ENCODE peak calls at places on chromosomes 13 and 19, in six cellular contexts. B is activated CD4-positive, CD25-positive, alpha-beta regulatory T cell treated with anti-CD3 and anti-CD28 coated beads, Interleukin-2, amount 50 U/mL, for 16 hours; E is stimulated activated CD4-positive, alpha-beta T cell treated with anti-CD3 and anti-CD28 coated beads, TNF-alpha, amount 100 ng/mL, for 48 hours; Q is activated gamma-delta T cell treated with Interleukin-2 at 50 U/mL for 16 hours; P is NCI-H774; F is mucosa of descending colon. A is an unnamed sample.

GRCh38 chr13:113216165-113217056 is 7.0 kb downstream of the CUL4A start:
- DNase-seq in B (no peak), E (no peak), Q (no peak), P (peak; percentile 83), F (no peak), A (peak; percentile 24)

GRCh38 chr13:39538826-39539555 is 64.0 kb downstream of the LHFPL6 start:
- DNase-seq in B (no peak), E (no peak), Q (no peak), P (no peak), F (no peak), A (no peak)

GRCh38 chr19:2302319-2303208 is 5.4 kb downstream of the LINGO3 start:
- DNase-seq in B (no peak), E (no peak), Q (no peak), P (no peak), F (no peak), A (no peak)

GRCh38 chr13:38166121-38166520 is 183.5 kb upstream of the UFM1 start:
- DNase-seq in B (no peak), E (no peak), Q (no peak), P (no peak), F (no peak), A (no peak)

GRCh38 chr19:18672606-18673337 is 10.7 kb upstream of the CRTC1 start:
- DNase-seq in B (no peak), E (no peak), Q (no peak), P (no peak), F (no peak), A (no peak)

GRCh38 chr13:26494591-26494990 is 62.9 kb upstream of the WASF3 start:
- DNase-seq in B (no peak), E (no peak), Q (no peak), P (no peak), F (no peak), A (no peak)

GRCh38 chr13:43268632-43269031 is 245.2 kb downstream of the DNAJC15 start:
- DNase-seq in B (no peak), E (no peak), Q (no peak), P (no peak), F (no peak), A (no peak)

GRCh38 chr13:46893820-46894533 is 2.9 kb downstream of the HTR2A start:
- DNase-seq in B (peak; percentile 17), E (peak; percentile 32), Q (peak; percentile 52), P (peak; percentile 25), F (peak; percentile 65), A (peak; percentile 7)

GRCh38 chr13:29955137-29955650 is 104.8 kb upstream of the UBL3 start:
- DNase-seq in B (no peak), E (no peak), Q (no peak), P (no peak), F (no peak), A (no peak)

GRCh38 chr13:106491928-106492327 is 43.5 kb downstream of the EFNB2 start:
- DNase-seq in B (no peak), E (no peak), Q (no peak), P (no peak), F (no peak), A (no peak)

GRCh38 chr13:20799726-20800416 is 26.1 kb upstream of the EEF1AKMT1 start:
- DNase-seq in B (no peak), E (no peak), Q (no peak), P (no peak), F (no peak), A (no peak)

GRCh38 chr13:51154029-51154555 is 43.0 kb upstream of the C13orf42 start:
- DNase-seq in B (no peak), E (peak; percentile 12), Q (no peak), P (no peak), F (no peak), A (no peak)

GRCh38 chr13:100014621-100015020 is 33.0 kb downstream of the ZIC2 start:
- DNase-seq in B (no peak), E (no peak), Q (no peak), P (no peak), F (no peak), A (no peak)

GRCh38 chr19:53076984-53077383 is 26.2 kb downstream of the ZNF160 start:
- DNase-seq in B (no peak), E (no peak), Q (no peak), P (no peak), F (no peak), A (no peak)

GRCh38 chr13:29582171-29582570 is 13.3 kb downstream of the SLC7A1 start:
- DNase-seq in B (no peak), E (no peak), Q (no peak), P (no peak), F (peak; percentile 86), A (no peak)

GRCh38 chr13:102049853-102050252 is 352.0 kb downstream of the FGF14 start:
- DNase-seq in B (no peak), E (no peak), Q (no peak), P (no peak), F (no peak), A (no peak)

GRCh38 chr13:109483369-109483768 is 303.0 kb downstream of the IRS2 start:
- DNase-seq in B (no peak), E (no peak), Q (no peak), P (no peak), F (no peak), A (no peak)

GRCh38 chr19:35248310-35249145 is at the start of gene LSR:
- DNase-seq in B (peak; percentile 37), E (peak; percentile 48), Q (peak; percentile 84), P (peak; percentile 94), F (peak; percentile 95), A (no peak)

GRCh38 chr13:75864718-75865117 is 228.6 kb downstream of the LMO7 start:
- DNase-seq in B (no peak), E (no peak), Q (no peak), P (no peak), F (no peak), A (no peak)

GRCh38 chr19:43872547-43873336 is 45.6 kb downstream of the ZNF283 start:
- DNase-seq in B (no peak), E (no peak), Q (no peak), P (no peak), F (no peak), A (no peak)

GRCh38 chr19:927707-928401 is 2.0 kb downstream of the ARID3A start:
- DNase-seq in B (no peak), E (no peak), Q (no peak), P (no peak), F (no peak), A (no peak)

GRCh38 chr19:17575871-17576757 is 20.7 kb downstream of the COLGALT1 start:
- DNase-seq in B (no peak), E (no peak), Q (no peak), P (no peak), F (no peak), A (no peak)

GRCh38 chr19:30941591-30941990 is 407.6 kb downstream of the TSHZ3 start:
- DNase-seq in B (no peak), E (no peak), Q (no peak), P (no peak), F (no peak), A (no peak)

GRCh38 chr19:4732680-4733114 is 9.1 kb upstream of the DPP9 start:
- DNase-seq in B (peak; percentile 8), E (peak; percentile 45), Q (peak; percentile 38), P (peak; percentile 68), F (no peak), A (no peak)

GRCh38 chr19:43562698-43563241 is 12.6 kb downstream of the XRCC1 start:
- DNase-seq in B (peak; percentile 55), E (peak; percentile 48), Q (peak; percentile 86), P (peak; percentile 61), F (peak; percentile 91), A (no peak)

GRCh38 chr19:38993271-38993670 is 17.7 kb upstream of the FBXO17 start:
- DNase-seq in B (no peak), E (no peak), Q (no peak), P (no peak), F (no peak), A (no peak)